ENCODE peak calls at places on chromosome 6, in six cellular contexts. One of them, this sample, is unnamed.

GRCh38 chr6:107879912-107880311 is 55.8 kb upstream of the SCML4 start:
- DNase-seq in prostate gland: no peak
- DNase-seq in CD8-positive, alpha-beta memory T cell: no peak
- DNase-seq in OCI-LY7: no peak
- DNase-seq in PC-9: no peak
- DNase-seq in colonic mucosa: no peak
- DNase-seq in this sample: no peak

GRCh38 chr6:26553264-26553738 is 15.1 kb downstream of the HMGN4 start:
- DNase-seq in colonic mucosa: peak; percentile 82
- DNase-seq in prostate gland: peak; percentile 67
- DNase-seq in PC-9: peak; percentile 71
- DNase-seq in CD8-positive, alpha-beta memory T cell: peak; percentile 79
- DNase-seq in OCI-LY7: peak; percentile 87
- DNase-seq in this sample: no peak

GRCh38 chr6:86516087-86516486 is 421.2 kb upstream of the HTR1E start:
- DNase-seq in OCI-LY7: peak; percentile 14
- DNase-seq in CD8-positive, alpha-beta memory T cell: no peak
- DNase-seq in PC-9: no peak
- DNase-seq in prostate gland: no peak
- DNase-seq in colonic mucosa: no peak
- DNase-seq in this sample: no peak

GRCh38 chr6:69084746-69085335 is 449.8 kb downstream of the ADGRB3 start:
- DNase-seq in CD8-positive, alpha-beta memory T cell: no peak
- DNase-seq in PC-9: no peak
- DNase-seq in colonic mucosa: no peak
- DNase-seq in prostate gland: no peak
- DNase-seq in OCI-LY7: no peak
- DNase-seq in this sample: no peak

GRCh38 chr6:7401103-7401502 is 11.5 kb downstream of the RIOK1 start:
- DNase-seq in PC-9: no peak
- DNase-seq in prostate gland: no peak
- DNase-seq in OCI-LY7: no peak
- DNase-seq in colonic mucosa: no peak
- DNase-seq in CD8-positive, alpha-beta memory T cell: no peak
- DNase-seq in this sample: no peak

GRCh38 chr6:154937306-154938244 is 57.5 kb upstream of the TIAM2 start:
- DNase-seq in CD8-positive, alpha-beta memory T cell: no peak
- DNase-seq in PC-9: no peak
- DNase-seq in colonic mucosa: no peak
- DNase-seq in OCI-LY7: no peak
- DNase-seq in prostate gland: no peak
- DNase-seq in this sample: peak; percentile 27

GRCh38 chr6:77389402-77389801 is 73.9 kb downstream of the HTR1B start:
- DNase-seq in OCI-LY7: no peak
- DNase-seq in colonic mucosa: no peak
- DNase-seq in PC-9: no peak
- DNase-seq in CD8-positive, alpha-beta memory T cell: no peak
- DNase-seq in prostate gland: no peak
- DNase-seq in this sample: no peak

GRCh38 chr6:53793318-53793975 is 1.4 kb upstream of the LRRC1 start:
- DNase-seq in OCI-LY7: peak; percentile 82
- DNase-seq in PC-9: peak; percentile 53
- DNase-seq in prostate gland: peak; percentile 81
- DNase-seq in CD8-positive, alpha-beta memory T cell: peak; percentile 7
- DNase-seq in colonic mucosa: peak; percentile 79
- DNase-seq in this sample: peak; percentile 24

GRCh38 chr6:74587386-74587785 is 618.5 kb downstream of the COL12A1 start:
- DNase-seq in CD8-positive, alpha-beta memory T cell: no peak
- DNase-seq in OCI-LY7: no peak
- DNase-seq in PC-9: no peak
- DNase-seq in colonic mucosa: no peak
- DNase-seq in prostate gland: no peak
- DNase-seq in this sample: no peak

GRCh38 chr6:65259080-65259479 is 447.9 kb downstream of the EYS start:
- DNase-seq in prostate gland: no peak
- DNase-seq in PC-9: no peak
- DNase-seq in CD8-positive, alpha-beta memory T cell: no peak
- DNase-seq in colonic mucosa: no peak
- DNase-seq in OCI-LY7: no peak
- DNase-seq in this sample: peak; percentile 0

GRCh38 chr6:149454405-149454848 is 30.4 kb downstream of the ZC3H12D start:
- DNase-seq in CD8-positive, alpha-beta memory T cell: no peak
- DNase-seq in PC-9: peak; percentile 90
- DNase-seq in prostate gland: peak; percentile 85
- DNase-seq in colonic mucosa: peak; percentile 89
- DNase-seq in OCI-LY7: no peak
- DNase-seq in this sample: peak; percentile 43

GRCh38 chr6:149452062-149452939 is 32.5 kb downstream of the ZC3H12D start:
- DNase-seq in CD8-positive, alpha-beta memory T cell: no peak
- DNase-seq in PC-9: no peak
- DNase-seq in OCI-LY7: no peak
- DNase-seq in colonic mucosa: peak; percentile 66
- DNase-seq in prostate gland: no peak
- DNase-seq in this sample: no peak

GRCh38 chr6:149451361-149452061 is 33.3 kb downstream of the ZC3H12D start:
- DNase-seq in colonic mucosa: peak; percentile 74
- DNase-seq in OCI-LY7: no peak
- DNase-seq in prostate gland: no peak
- DNase-seq in CD8-positive, alpha-beta memory T cell: peak; percentile 16
- DNase-seq in PC-9: no peak
- DNase-seq in this sample: no peak

GRCh38 chr6:149455028-149455732 is 29.6 kb downstream of the ZC3H12D start:
- DNase-seq in PC-9: no peak
- DNase-seq in OCI-LY7: no peak
- DNase-seq in colonic mucosa: no peak
- DNase-seq in CD8-positive, alpha-beta memory T cell: no peak
- DNase-seq in prostate gland: no peak
- DNase-seq in this sample: no peak

DNA sequence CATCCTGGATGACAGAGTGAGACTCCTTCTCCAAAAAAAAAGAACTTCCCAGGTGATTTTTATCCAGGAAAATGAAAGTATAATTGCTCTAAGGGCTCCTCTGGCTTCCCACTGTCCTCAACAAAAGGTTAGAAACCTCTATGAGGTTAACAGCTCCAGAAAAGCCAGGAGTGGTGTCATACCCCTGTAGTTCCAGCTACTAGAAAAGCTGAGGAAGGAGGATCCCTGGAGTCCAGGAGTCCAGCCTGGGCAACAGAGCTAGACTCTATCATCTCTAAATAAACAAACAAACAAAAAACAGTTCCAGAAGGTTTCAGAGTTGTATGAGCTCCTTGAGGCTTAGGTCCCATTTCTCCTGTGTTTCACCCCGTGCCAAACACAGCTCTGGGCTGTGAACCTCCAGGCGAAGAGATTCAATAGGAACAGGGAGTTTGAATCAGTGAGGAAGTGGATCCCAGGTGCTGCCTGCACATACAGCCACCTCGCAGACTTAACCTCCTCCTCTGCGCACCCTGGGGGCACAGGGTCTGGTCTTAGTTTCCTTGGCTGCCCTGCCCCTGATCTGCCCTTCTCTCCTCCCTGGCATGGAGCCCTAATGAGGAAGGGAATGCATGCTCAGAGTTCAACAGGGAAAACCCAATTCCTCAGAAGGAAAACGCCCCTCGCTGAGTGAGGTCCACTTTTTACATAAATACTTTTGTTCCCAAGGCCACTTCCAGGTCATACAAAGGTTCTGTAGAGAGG is 31.0 kb downstream of the ZC3H12D start:
- DNase-seq in OCI-LY7: no peak
- DNase-seq in colonic mucosa: peak; percentile 41
- DNase-seq in CD8-positive, alpha-beta memory T cell: no peak
- DNase-seq in prostate gland: no peak
- DNase-seq in PC-9: peak; percentile 52
- DNase-seq in this sample: no peak
- H3K4me3 ChIP-seq in OCI-LY7: no peak overlapping the region
- H3K4me3 ChIP-seq in colonic mucosa: no peak overlapping the region
- H3K4me3 ChIP-seq in CD8-positive, alpha-beta memory T cell: no peak overlapping the region
- H3K4me3 ChIP-seq in prostate gland: no peak overlapping the region
- H3K4me3 ChIP-seq in PC-9: no peak overlapping the region
- H3K4me3 ChIP-seq in this sample: no peak overlapping the region

DNA sequence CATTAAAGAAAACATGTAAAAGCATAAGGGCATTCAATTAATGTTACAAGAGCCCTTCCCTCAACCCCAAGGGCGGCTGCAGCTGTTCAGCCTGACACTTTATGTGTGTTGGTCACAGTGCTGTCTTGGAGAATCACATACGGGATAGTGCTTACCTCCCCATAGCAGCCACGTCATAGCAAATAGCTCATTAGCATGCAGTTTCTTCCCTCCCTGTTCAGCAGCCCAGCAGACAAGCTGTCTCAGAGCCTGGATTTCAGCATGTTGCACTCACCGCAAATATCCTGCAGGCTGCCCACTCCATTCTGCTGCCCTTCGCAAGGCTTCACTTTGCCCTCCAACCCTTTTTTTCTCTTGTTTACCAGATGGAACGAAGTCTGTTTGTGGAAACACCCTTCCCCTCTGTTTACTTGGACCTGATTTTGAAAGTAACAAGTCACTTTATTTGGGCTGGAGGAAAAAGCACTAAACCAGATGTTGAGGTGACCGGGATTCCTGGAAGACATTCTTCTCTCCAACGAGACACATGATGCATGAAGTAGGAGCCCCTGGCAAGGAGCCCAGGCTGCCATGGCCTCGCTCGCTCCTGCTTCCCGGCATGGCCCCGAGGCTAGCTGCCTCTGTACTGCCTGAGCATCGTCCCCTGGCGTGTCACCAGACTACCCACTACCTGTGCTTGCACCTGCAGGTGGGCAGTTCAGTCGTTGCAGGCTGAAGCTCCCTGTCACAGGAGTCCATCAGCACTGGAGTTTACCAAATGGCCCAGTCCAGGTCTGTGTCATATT is 151.6 kb upstream of the GMDS start:
- DNase-seq in PC-9: no peak
- DNase-seq in colonic mucosa: no peak
- DNase-seq in OCI-LY7: no peak
- DNase-seq in prostate gland: no peak
- DNase-seq in CD8-positive, alpha-beta memory T cell: no peak
- DNase-seq in this sample: peak; percentile 36
- H3K27ac ChIP-seq in PC-9: no peak overlapping the region
- H3K27ac ChIP-seq in colonic mucosa: no peak overlapping the region
- H3K27ac ChIP-seq in OCI-LY7: no peak overlapping the region
- H3K27ac ChIP-seq in prostate gland: no peak overlapping the region
- H3K27ac ChIP-seq in CD8-positive, alpha-beta memory T cell: no peak overlapping the region
- H3K27ac ChIP-seq in this sample: peak overlapping the region; percentile 43

GRCh38 chr6:128558924-128559323 is 38.5 kb upstream of the PTPRK start:
- DNase-seq in OCI-LY7: no peak
- DNase-seq in CD8-positive, alpha-beta memory T cell: no peak
- DNase-seq in PC-9: no peak
- DNase-seq in prostate gland: no peak
- DNase-seq in colonic mucosa: no peak
- DNase-seq in this sample: no peak
- H3K4me3 ChIP-seq in OCI-LY7: no peak overlapping the region
- H3K4me3 ChIP-seq in CD8-positive, alpha-beta memory T cell: no peak overlapping the region
- H3K4me3 ChIP-seq in PC-9: no peak overlapping the region
- H3K4me3 ChIP-seq in prostate gland: no peak overlapping the region
- H3K4me3 ChIP-seq in colonic mucosa: no peak overlapping the region
- H3K4me3 ChIP-seq in this sample: no peak overlapping the region

DNA sequence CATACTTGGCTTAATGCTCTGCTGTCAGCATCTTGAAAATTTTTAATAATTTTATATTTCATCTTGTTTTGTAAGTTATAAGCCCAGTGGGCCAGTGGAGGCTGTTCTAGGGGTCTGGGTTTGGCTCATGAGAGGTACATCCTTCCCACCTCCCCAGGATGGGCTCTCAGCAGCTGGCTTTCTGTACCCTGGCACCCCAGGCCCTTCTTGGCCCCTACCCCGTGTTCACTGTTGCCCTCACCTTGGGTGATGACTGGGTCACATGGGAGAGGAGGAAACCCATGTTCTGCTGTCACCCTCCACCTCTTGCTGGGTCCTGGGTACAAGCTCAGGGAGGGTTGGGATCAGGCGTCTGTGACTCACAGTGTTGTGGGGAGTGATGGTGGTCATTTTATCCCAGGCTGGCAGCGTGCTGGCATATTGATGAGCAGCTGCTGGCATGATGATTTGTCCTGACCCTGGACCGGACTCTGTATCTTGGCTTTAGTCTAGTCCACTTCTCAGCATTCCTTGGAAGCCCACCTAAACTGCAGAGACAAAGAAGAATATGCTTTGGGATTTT is 34.6 kb downstream of the SLC16A10 start:
- DNase-seq in CD8-positive, alpha-beta memory T cell: no peak
- DNase-seq in PC-9: no peak
- DNase-seq in prostate gland: no peak
- DNase-seq in OCI-LY7: no peak
- DNase-seq in colonic mucosa: no peak
- DNase-seq in this sample: no peak
- H3K27ac ChIP-seq in CD8-positive, alpha-beta memory T cell: no peak overlapping the region
- H3K27ac ChIP-seq in PC-9: no peak overlapping the region
- H3K27ac ChIP-seq in prostate gland: no peak overlapping the region
- H3K27ac ChIP-seq in OCI-LY7: no peak overlapping the region
- H3K27ac ChIP-seq in colonic mucosa: no peak overlapping the region
- H3K27ac ChIP-seq in this sample: no peak overlapping the region

DNA sequence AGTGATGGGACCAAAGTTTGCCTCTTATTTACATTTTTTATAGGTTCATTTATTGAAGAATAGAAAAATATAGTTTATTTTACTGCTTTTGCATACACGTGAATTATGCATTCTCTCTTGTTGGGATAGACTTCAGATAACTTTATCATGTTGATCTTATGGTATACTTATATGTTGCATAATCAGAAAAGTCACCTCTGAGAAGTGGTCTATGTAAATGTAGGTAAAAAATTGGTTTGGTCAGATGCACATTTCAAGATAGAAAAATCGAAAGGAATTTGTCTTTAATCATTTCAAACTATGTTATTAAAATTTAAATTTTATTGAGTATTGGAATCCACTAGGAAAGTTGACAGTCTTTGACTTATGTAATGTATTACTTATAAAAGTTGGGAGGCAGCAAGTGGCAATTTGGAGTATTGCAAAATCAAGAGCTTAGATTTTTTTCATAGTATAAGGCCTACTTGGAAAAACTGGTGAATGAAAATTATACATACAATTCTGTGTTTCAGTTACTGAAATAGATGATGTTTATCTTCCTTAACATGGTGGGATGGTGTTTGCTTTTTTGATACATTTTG is 2.4 kb downstream of the PHF3 start:
- DNase-seq in PC-9: no peak
- DNase-seq in colonic mucosa: no peak
- DNase-seq in OCI-LY7: no peak
- DNase-seq in CD8-positive, alpha-beta memory T cell: no peak
- DNase-seq in prostate gland: no peak
- DNase-seq in this sample: no peak
- H3K4me3 ChIP-seq in PC-9: peak overlapping the region; percentile 68
- H3K4me3 ChIP-seq in colonic mucosa: peak overlapping the region; percentile 82
- H3K4me3 ChIP-seq in OCI-LY7: peak overlapping the region; percentile 78
- H3K4me3 ChIP-seq in CD8-positive, alpha-beta memory T cell: no peak overlapping the region
- H3K4me3 ChIP-seq in prostate gland: peak overlapping the region; percentile 91
- H3K4me3 ChIP-seq in this sample: peak overlapping the region; percentile 80